ENCODE peak calls at places on chromosomes 6 and 20, in nine cellular contexts. Z is upper lobe of right lung, H is IMR-90, Q is breast epithelium, E is endodermal cell, T is uterus, M is tibial artery, A is body of pancreas, S is neural progenitor cell. B is an unnamed sample.

GRCh38 chr6:169827372-169827771 is 76.0 kb downstream of the ERMARD start:
- DNase-seq in A (no peak), T (no peak), S (peak; percentile 28), H (no peak), Z (peak; percentile 21), M (no peak), E (peak; percentile 61), Q (no peak), B (no peak)

GRCh38 chr6:150994026-150994425 is 128.5 kb downstream of the MTHFD1L start:
- DNase-seq in M (no peak), A (no peak), Q (no peak), T (no peak), H (no peak), E (no peak), Z (no peak), S (no peak), B (no peak)

GRCh38 chr6:158014505-158015187 is 33.0 kb downstream of the SYNJ2 start:
- DNase-seq in A (no peak), M (no peak), S (no peak), Q (peak; percentile 7), T (no peak), Z (peak; percentile 22), E (peak; percentile 34), H (peak; percentile 65), B (no peak)

GRCh38 chr6:34616230-34616591 is 60.1 kb upstream of the SPDEF start:
- DNase-seq in A (no peak), M (no peak), S (no peak), H (no peak), E (no peak), Q (no peak), Z (no peak), T (no peak), B (no peak)

GRCh38 chr6:48813821-48814220 is 649.2 kb downstream of the MMUT start:
- DNase-seq in M (no peak), A (no peak), H (peak; percentile 35), Q (no peak), Z (no peak), T (no peak), S (no peak), E (no peak), B (no peak)

GRCh38 chr6:15754035-15754705 is 91.3 kb upstream of the DTNBP1 start:
- DNase-seq in E (peak; percentile 65), T (no peak), Q (no peak), A (no peak), H (peak; percentile 42), M (no peak), S (no peak), Z (no peak), B (no peak)

GRCh38 chr20:694496-694895 is 18.9 kb upstream of the SCRT2 start:
- DNase-seq in M (no peak), E (peak; percentile 29), A (no peak), T (no peak), Z (no peak), Q (peak; percentile 36), H (no peak), S (no peak), B (no peak)

GRCh38 chr20:57804470-57805250 is 94.8 kb upstream of the PMEPA1 start:
- DNase-seq in H (no peak), A (no peak), T (no peak), S (no peak), M (no peak), Q (no peak), E (no peak), Z (no peak), B (peak; percentile 77)

GRCh38 chr6:87968435-87969278 is 79.0 kb upstream of the SPACA1 start:
- DNase-seq in E (peak; percentile 73), A (no peak), Q (no peak), Z (peak; percentile 74), H (no peak), S (peak; percentile 47), T (no peak), M (no peak), B (no peak)

GRCh38 chr20:36572701-36573102 is 695 bp upstream of the TGIF2 start:
- DNase-seq in A (peak; percentile 33), Q (no peak), S (peak; percentile 64), M (no peak), H (peak; percentile 51), E (no peak), Z (no peak), T (no peak), B (no peak)

GRCh38 chr6:25302677-25303128 is 23.5 kb downstream of the CARMIL1 start:
- DNase-seq in Q (no peak), S (peak; percentile 14), H (peak; percentile 76), A (no peak), E (no peak), Z (no peak), T (no peak), M (no peak), B (no peak)

GRCh38 chr6:168229368-168229752 is 90.2 kb downstream of the DACT2 start:
- DNase-seq in Z (no peak), S (no peak), T (no peak), E (no peak), M (no peak), Q (no peak), A (no peak), H (no peak), B (no peak)

GRCh38 chr6:157232161-157232895 is 91.0 kb downstream of the TMEM242 start:
- DNase-seq in M (no peak), H (no peak), A (no peak), S (no peak), E (peak; percentile 15), Q (peak; percentile 41), Z (peak; percentile 43), T (no peak), B (no peak)

GRCh38 chr6:99882151-99882702 is 111.8 kb downstream of the MCHR2 start:
- DNase-seq in A (no peak), S (no peak), T (no peak), E (peak; percentile 55), Q (no peak), M (no peak), Z (no peak), H (no peak), B (no peak)

GRCh38 chr20:5630071-5630470 is 120.1 kb upstream of the SHLD1 start:
- DNase-seq in S (no peak), A (no peak), Z (no peak), M (no peak), H (no peak), T (no peak), Q (no peak), E (no peak), B (no peak)

GRCh38 chr6:139732451-139732850 is 358.0 kb upstream of the CITED2 start:
- DNase-seq in H (peak; percentile 78), Q (peak; percentile 57), S (no peak), Z (no peak), E (no peak), T (peak; percentile 70), A (no peak), M (peak; percentile 34), B (no peak)

GRCh38 chr6:154763650-154764049 is 30.4 kb downstream of the SCAF8 start:
- DNase-seq in E (no peak), Z (no peak), T (no peak), A (no peak), H (peak; percentile 14), M (no peak), S (no peak), Q (no peak), B (no peak)

GRCh38 chr6:54010340-54011276 is 100.6 kb upstream of the MLIP start:
- DNase-seq in T (no peak), H (no peak), M (no peak), S (no peak), Q (no peak), A (no peak), E (no peak), Z (no peak), B (no peak)

GRCh38 chr6:85810558-85810957 is 167.9 kb upstream of the SYNCRIP start:
- DNase-seq in H (no peak), E (no peak), Z (no peak), T (no peak), S (no peak), M (no peak), A (no peak), Q (no peak), B (no peak)
- TF ChIP-seq CTCF in H (no peak), E (no peak), Z (no peak), T (no peak), S (no peak), M (no peak), A (no peak), Q (no peak), B (no peak)

DNA sequence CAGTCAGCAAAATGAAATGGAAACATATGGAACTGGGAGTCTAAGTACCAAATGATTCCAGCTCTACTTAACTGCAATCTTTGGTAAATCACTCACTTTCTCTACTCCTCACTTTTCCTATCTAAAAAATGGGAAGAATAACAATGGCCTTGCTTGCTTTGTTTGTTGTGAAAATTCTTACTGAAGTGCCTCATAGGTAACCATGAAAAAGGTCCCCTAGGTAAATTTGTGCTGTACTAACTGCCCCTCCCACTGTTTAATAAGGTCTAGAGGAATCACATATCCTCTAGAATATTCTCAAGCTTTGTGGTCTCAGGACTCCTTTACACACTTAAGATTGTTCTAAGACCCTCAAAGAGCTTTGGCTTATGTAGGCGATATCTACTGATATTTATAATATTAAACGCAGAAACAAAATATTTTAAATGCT is 63.8 kb downstream of the ARHGAP18 start:
- DNase-seq in A (no peak), E (no peak), Z (no peak), M (no peak), H (no peak), S (no peak), Q (no peak), T (no peak), B (no peak)
- H3K4me3 ChIP-seq in A (no peak overlapping the region), E (no peak overlapping the region), Z (no peak overlapping the region), M (no peak overlapping the region), H (no peak overlapping the region), S (no peak overlapping the region), Q (no peak overlapping the region), T (no peak overlapping the region), B (no peak overlapping the region)

GRCh38 chr6:106530502-106530901 is 98.8 kb downstream of the RTN4IP1 start:
- DNase-seq in Z (no peak), T (no peak), H (peak; percentile 54), S (no peak), M (no peak), E (no peak), A (no peak), Q (no peak), B (no peak)
- H3K36me3 ChIP-seq in Z (peaks cover 43% of the 10 kb centered on the region), T (no peaks in the 10 kb centered on the region), H (no peaks in the 10 kb centered on the region), S (no peaks in the 10 kb centered on the region), M (no peaks in the 10 kb centered on the region), E (no peaks in the 10 kb centered on the region), A (no peaks in the 10 kb centered on the region), Q (no peaks in the 10 kb centered on the region), B (no peaks in the 10 kb centered on the region)

DNA sequence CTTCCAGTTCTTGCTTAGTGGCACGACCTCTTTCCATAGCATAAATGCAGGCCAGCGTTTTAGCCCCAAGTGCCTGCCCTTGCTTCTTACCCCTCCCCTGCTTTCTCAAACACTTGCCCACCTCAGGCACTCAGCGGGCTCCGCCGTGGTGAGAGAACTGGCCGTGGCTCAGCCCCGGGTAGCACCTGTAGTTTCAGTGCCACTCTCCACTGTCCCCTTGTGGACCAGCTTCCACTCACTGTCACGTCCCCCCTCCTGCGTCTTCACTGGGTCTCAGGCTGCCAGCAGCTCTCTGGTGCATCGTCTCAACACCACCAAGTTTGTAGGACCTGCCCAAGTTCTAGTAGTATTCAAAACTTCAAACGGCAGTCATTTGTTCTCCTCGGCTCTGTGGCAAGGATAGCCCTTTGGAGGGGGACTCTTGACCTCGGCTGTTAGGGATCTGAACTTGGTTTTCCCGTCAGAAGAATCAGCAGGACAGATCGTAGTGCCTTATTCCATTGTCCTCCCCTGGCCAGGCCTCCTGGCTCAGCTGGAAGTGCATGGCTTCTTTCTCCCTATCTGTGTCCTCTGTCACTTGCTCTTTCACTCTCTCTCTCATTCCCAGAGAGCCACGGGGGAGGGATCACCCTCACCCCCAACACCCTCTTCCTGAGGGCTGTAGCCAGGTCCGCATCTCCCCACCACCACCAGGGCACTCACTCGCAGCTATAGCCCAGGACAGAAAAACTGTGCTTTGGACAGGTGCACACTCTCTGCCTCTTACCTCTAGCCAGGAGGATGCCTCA is 44.6 kb downstream of the STK35 start:
- DNase-seq in E (no peak), H (no peak), T (no peak), S (no peak), M (no peak), A (no peak), Q (no peak), Z (no peak), B (no peak)
- TF ChIP-seq CTCF in E (no peak), H (no peak), T (no peak), S (no peak), M (no peak), A (no peak), Q (no peak), Z (no peak), B (no peak)

B was measured in WERI-Rb-1.